ENCODE peak calls at places on chromosomes 3 and 15, in five cellular contexts. V is cardiac muscle cell, Y is left ventricle myocardium inferior, Q is uterus, X is heart left ventricle. N is an unnamed sample.
A peak's percentile ranks its signal among the peaks of the same experiment; 100 is the strongest.

GRCh38 chr3:49359623-49360022 is 1.5 kb upstream of the GPX1 start:
- DNase-seq in V (no peak), Y (no peak), Q (no peak), X (no peak), N (no peak)

GRCh38 chr15:48833526-48833925 is 22.7 kb upstream of the CEP152 start:
- DNase-seq in V (no peak), Y (no peak), Q (no peak), X (no peak), N (no peak)

GRCh38 chr15:23877502-23878412 is 190.7 kb upstream of the NDN start:
- DNase-seq in V (peak; percentile 81), Y (peak; percentile 25), Q (peak; percentile 42), X (no peak), N (peak; percentile 31)

GRCh38 chr3:127089487-127090145 is 103.3 kb upstream of the PRR23E start:
- DNase-seq in V (no peak), Y (peak; percentile 46), Q (no peak), X (peak; percentile 30), N (peak; percentile 37)

GRCh38 chr15:49238342-49238741 is 68.3 kb downstream of the GALK2 start:
- DNase-seq in V (peak; percentile 35), Y (no peak), Q (peak; percentile 40), X (no peak), N (no peak)

GRCh38 chr3:90010341-90010740 is 902.9 kb downstream of the EPHA3 start:
- DNase-seq in V (peak; percentile 76), Y (no peak), Q (no peak), X (no peak), N (no peak)

GRCh38 chr15:88834211-88834812 is 31.1 kb downstream of the ACAN start:
- DNase-seq in V (peak; percentile 65), Y (peak; percentile 40), Q (peak; percentile 47), X (peak; percentile 26), N (peak; percentile 83)

GRCh38 chr3:30227571-30228301 is 378.7 kb upstream of the TGFBR2 start:
- DNase-seq in V (no peak), Y (no peak), Q (no peak), X (no peak), N (no peak)

GRCh38 chr3:178990293-178990692 is 81.3 kb downstream of the ZMAT3 start:
- DNase-seq in V (no peak), Y (no peak), Q (no peak), X (no peak), N (no peak)

GRCh38 chr3:35446896-35447295 is 192.4 kb upstream of the ARPP21 start:
- DNase-seq in V (no peak), Y (no peak), Q (no peak), X (no peak), N (no peak)

GRCh38 chr15:52331490-52332240 is 36.1 kb upstream of the MYO5C start:
- DNase-seq in V (peak; percentile 28), Y (no peak), Q (no peak), X (no peak), N (no peak)

GRCh38 chr3:66667284-66667683 is 166.5 kb upstream of the LRIG1 start:
- DNase-seq in V (no peak), Y (no peak), Q (no peak), X (no peak), N (no peak)

GRCh38 chr3:126158912-126159227 is 21.5 kb downstream of the ALDH1L1 start:
- DNase-seq in V (no peak), Y (no peak), Q (no peak), X (no peak), N (no peak)

GRCh38 chr15:25548600-25548999 is 109.8 kb upstream of the UBE3A start:
- DNase-seq in V (no peak), Y (no peak), Q (no peak), X (no peak), N (no peak)

GRCh38 chr3:122415762-122416654 is at the start of gene WDR5B:
- DNase-seq in V (peak; percentile 97), Y (peak; percentile 97), Q (peak; percentile 98), X (peak; percentile 97), N (peak; percentile 97)

GRCh38 chr15:88012233-88012632 is 244.3 kb downstream of the NTRK3 start:
- DNase-seq in V (peak; percentile 16), Y (peak; percentile 19), Q (peak; percentile 22), X (peak; percentile 20), N (peak; percentile 65)

GRCh38 chr3:177108648-177109047 is 88.6 kb downstream of the TBL1XR1 start:
- DNase-seq in V (no peak), Y (no peak), Q (no peak), X (no peak), N (no peak)
- H3K4me1 ChIP-seq in V (peaks cover 39% of the 10 kb centered on the region), Y (peaks cover 78% of the 10 kb centered on the region), Q (no peaks in the 10 kb centered on the region), X (peaks cover 35% of the 10 kb centered on the region), N (peaks cover 8% of the 10 kb centered on the region)

DNA sequence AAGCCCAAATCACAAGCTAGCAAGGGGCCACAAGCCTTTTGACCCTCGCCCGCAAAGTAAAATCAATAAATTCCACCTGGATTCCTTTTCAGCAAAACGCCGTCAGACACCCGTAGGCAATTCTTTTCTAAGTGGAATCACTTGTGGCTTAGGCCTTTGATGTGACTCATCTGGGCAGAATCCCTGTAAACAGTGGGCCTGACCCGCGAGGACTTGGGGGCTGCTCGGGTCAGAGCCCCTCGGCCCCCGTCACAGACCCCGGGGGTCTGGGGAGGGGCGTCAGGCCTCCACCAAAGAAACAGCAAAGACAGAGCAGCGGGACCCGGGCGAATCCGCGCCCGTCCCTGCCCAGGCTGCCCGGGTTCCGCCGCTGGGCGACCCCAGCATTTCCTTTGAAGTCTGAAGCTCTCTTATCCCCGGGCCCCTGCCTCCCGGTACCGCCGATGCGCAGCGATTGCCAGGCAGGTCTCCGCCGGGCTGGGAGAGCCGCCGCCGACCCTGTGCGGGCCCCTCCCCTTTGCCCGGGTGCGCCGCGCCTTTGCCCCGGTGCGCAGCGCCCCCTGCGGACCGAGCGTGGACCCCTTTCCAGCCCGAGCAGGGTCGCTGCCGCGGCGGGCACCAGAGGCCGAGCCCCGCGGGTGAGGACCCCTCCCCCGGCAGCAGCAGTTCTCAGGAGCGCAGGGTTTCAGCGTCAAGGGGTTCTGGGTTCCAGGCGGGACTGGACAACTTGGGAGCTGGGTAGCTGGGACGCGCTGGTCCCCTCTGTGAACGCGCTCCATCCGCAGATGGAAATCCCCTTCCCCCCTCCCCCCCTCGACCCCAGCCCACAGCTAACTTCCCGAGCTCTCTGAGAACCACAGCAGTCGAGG is 178.3 kb downstream of the UACA start:
- DNase-seq in V (peak; percentile 69), Y (no peak), Q (no peak), X (no peak), N (no peak)
- H3K27ac ChIP-seq in V (no peak overlapping the region), Y (no peak overlapping the region), Q (no peak overlapping the region), X (no peak overlapping the region), N (no peak overlapping the region)

DNA sequence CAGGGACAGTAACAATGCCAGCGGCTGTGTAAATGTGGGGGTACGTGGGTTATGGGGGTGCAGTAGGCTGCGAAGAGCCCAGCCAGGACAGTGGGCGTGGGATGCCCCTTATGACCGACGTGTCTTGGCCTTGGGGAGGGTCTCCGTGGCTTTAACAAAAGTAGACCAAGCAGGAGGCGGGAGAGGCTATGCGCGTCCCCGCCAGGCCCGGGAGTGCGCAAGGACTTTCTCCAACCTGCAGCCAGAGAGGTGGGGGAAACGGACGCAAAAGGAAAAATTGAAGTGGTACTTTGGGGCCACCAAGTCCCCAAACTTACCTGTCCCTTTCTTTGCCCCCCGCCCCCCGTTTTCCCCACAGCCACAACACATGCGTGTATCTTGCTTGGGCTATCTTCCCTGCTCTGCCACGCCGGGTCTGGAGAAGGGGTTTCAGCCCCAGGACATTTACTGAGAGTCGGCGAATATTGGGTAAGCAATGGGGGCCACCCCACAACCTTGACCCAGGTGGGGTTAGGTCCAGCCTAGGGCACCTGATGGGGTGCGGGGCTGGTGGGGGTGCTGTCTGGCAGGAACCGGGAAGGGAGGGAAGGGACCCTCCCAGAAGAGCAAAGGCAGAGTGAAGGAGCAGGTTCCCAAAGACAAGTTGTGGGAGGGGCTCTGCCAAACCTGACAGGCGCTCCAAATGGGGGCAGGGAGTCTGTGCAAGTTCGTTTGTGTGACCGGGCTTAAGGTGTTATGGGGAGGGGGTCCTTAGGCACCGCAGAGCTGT is 647 bp downstream of the ISLR2 start:
- DNase-seq in V (no peak), Y (no peak), Q (no peak), X (no peak), N (no peak)
- H3K4me1 ChIP-seq in V (peaks cover 12% of the 10 kb centered on the region), Y (peaks cover 84% of the 10 kb centered on the region), Q (peaks cover 11% of the 10 kb centered on the region), X (peaks cover 32% of the 10 kb centered on the region), N (peaks cover 1% of the 10 kb centered on the region)

GRCh38 chr3:101020616-101021015 is 27.4 kb upstream of the ABI3BP start:
- DNase-seq in V (no peak), Y (no peak), Q (no peak), X (no peak), N (no peak)
- H3K27ac ChIP-seq in V (no peak overlapping the region), Y (no peak overlapping the region), Q (no peak overlapping the region), X (no peak overlapping the region), N (no peak overlapping the region)

GRCh38 chr3:155370198-155370597 is 76.7 kb upstream of the STRIT1 start:
- DNase-seq in V (no peak), Y (peak; percentile 68), Q (no peak), X (peak; percentile 63), N (peak; percentile 69)
- H3K4me1 ChIP-seq in V (peaks cover 9% of the 10 kb centered on the region), Y (peaks cover 59% of the 10 kb centered on the region), Q (no peaks in the 10 kb centered on the region), X (peaks cover 8% of the 10 kb centered on the region), N (peaks cover 9% of the 10 kb centered on the region)

GRCh38 chr15:63047792-63048114 is 5.2 kb downstream of the TPM1 start:
- DNase-seq in V (no peak), Y (no peak), Q (no peak), X (no peak), N (no peak)

GRCh38 chr15:63046927-63047760 is 4.6 kb downstream of the TPM1 start:
- DNase-seq in V (peak; percentile 65), Y (no peak), Q (no peak), X (no peak), N (no peak)

GRCh38 chr15:63049747-63050439 is 7.3 kb downstream of the TPM1 start:
- DNase-seq in V (peak; percentile 38), Y (no peak), Q (no peak), X (no peak), N (no peak)

GRCh38 chr15:63048986-63049665 is 6.6 kb downstream of the TPM1 start:
- DNase-seq in V (peak; percentile 85), Y (peak; percentile 59), Q (peak; percentile 42), X (peak; percentile 63), N (peak; percentile 53)

GRCh38 chr15:63048115-63048985 is 5.8 kb downstream of the TPM1 start:
- DNase-seq in V (peak; percentile 95), Y (peak; percentile 92), Q (peak; percentile 93), X (peak; percentile 91), N (peak; percentile 97)
- H3K27ac ChIP-seq in V (peak overlapping the region; percentile 100), Y (peak overlapping the region; percentile 99), Q (peak overlapping the region; percentile 97), X (peak overlapping the region; percentile 97), N (peak overlapping the region; percentile 74)